ENCODE peak calls at places on chromosomes 3 and 15, in seven cellular contexts. B, Q, A, I, N, U and F are unnamed samples. For H3K4me1, the result is how much of the 10 kb centered on the place peaks cover.

GRCh38 chr3:120442975-120443517 is 7.7 kb downstream of the FSTL1 start:
- DNase-seq in A (no peak), N (no peak), U (no peak), Q (peak), I (no peak), B (no peak), F (no peak)

GRCh38 chr3:46987485-46988401 is 8.3 kb downstream of the NBEAL2 start:
- DNase-seq in N (no peak), Q (peak), B (no peak), A (no peak), U (peak), I (no peak), F (no peak)

GRCh38 chr3:190130700-190131099 is 10.0 kb upstream of the P3H2 start:
- DNase-seq in Q (no peak), B (no peak), N (no peak), A (no peak), U (no peak), I (no peak), F (no peak)

GRCh38 chr3:16239776-16240175 is 25.0 kb downstream of the DPH3 start:
- DNase-seq in U (no peak), N (no peak), I (no peak), B (no peak), Q (no peak), A (no peak), F (no peak)

GRCh38 chr3:163043074-163043473 is 1546.5 kb downstream of the OTOL1 start:
- DNase-seq in B (peak), N (peak), A (no peak), Q (no peak), I (no peak), U (no peak), F (peak)

GRCh38 chr15:75688278-75688557 is 24.4 kb downstream of the CSPG4 start:
- DNase-seq in A (no peak), Q (no peak), I (no peak), B (no peak), N (no peak), U (no peak), F (no peak)

GRCh38 chr3:69770219-69770618 is 31.0 kb downstream of the MITF start:
- DNase-seq in A (no peak), N (no peak), U (no peak), B (no peak), I (no peak), Q (no peak), F (no peak)

GRCh38 chr3:58008140-58009025 is at the start of gene FLNB:
- DNase-seq in B (peak), Q (peak), U (no peak), I (peak), N (peak), A (no peak), F (peak)

GRCh38 chr3:23888617-23889228 is 28.1 kb downstream of the NKIRAS1 start:
- DNase-seq in N (peak), B (peak), Q (no peak), A (no peak), U (no peak), I (no peak), F (no peak)

GRCh38 chr3:47265725-47266480 is 16.7 kb downstream of the KIF9 start:
- DNase-seq in U (no peak), B (no peak), A (no peak), Q (no peak), I (no peak), N (no peak), F (no peak)

GRCh38 chr15:24933716-24934115 is 21.1 kb upstream of the SNRPN start:
- DNase-seq in I (no peak), A (no peak), B (no peak), N (no peak), Q (no peak), U (no peak), F (no peak)

GRCh38 chr3:48403533-48404439 is 26.1 kb downstream of the PLXNB1 start:
- DNase-seq in I (peak), B (no peak), A (no peak), N (no peak), U (no peak), Q (no peak), F (no peak)

GRCh38 chr15:27114440-27114839 is 143.5 kb downstream of the GABRG3 start:
- DNase-seq in I (no peak), A (no peak), Q (no peak), U (no peak), B (no peak), N (no peak), F (no peak)

GRCh38 chr3:124995460-124995994 is 60.3 kb downstream of the HEG1 start:
- DNase-seq in N (peak), U (peak), B (peak), A (peak), Q (peak), I (peak), F (peak)

GRCh38 chr3:197422506-197422905 is 124.1 kb upstream of the DLG1 start:
- DNase-seq in A (no peak), Q (no peak), U (no peak), I (no peak), B (peak), N (no peak), F (no peak)

GRCh38 chr3:15959434-15959811 is 161.6 kb upstream of the ANKRD28 start:
- DNase-seq in N (no peak), I (no peak), U (no peak), A (no peak), Q (no peak), B (no peak), F (no peak)

GRCh38 chr15:39312984-39313383 is 267.9 kb upstream of the THBS1 start:
- DNase-seq in A (peak), B (peak), U (no peak), Q (peak), N (peak), I (no peak), F (no peak)

GRCh38 chr3:48468329-48468731 is 21.8 kb downstream of the ATRIP start:
- DNase-seq in N (no peak), Q (no peak), I (peak), U (no peak), A (no peak), B (peak), F (no peak)

GRCh38 chr15:75329571-75329970 is 6.3 kb upstream of the COMMD4 start:
- DNase-seq in A (no peak), B (no peak), Q (no peak), U (no peak), N (no peak), I (no peak), F (no peak)

GRCh38 chr15:57213783-57214366 is 162.4 kb upstream of the CGNL1 start:
- DNase-seq in B (peak), N (peak), U (no peak), I (peak), A (no peak), Q (peak), F (no peak)

GRCh38 chr3:133781570-133781969 is 24.0 kb upstream of the SRPRB start:
- DNase-seq in N (no peak), I (no peak), Q (no peak), B (no peak), A (no peak), U (no peak), F (no peak)

GRCh38 chr3:37582117-37582516 is 279.6 kb upstream of the CTDSPL start:
- DNase-seq in U (no peak), I (no peak), A (no peak), Q (no peak), B (no peak), N (no peak), F (no peak)

GRCh38 chr3:19110335-19110734 is 38.0 kb upstream of the KCNH8 start:
- DNase-seq in U (no peak), I (no peak), N (no peak), Q (no peak), A (no peak), B (no peak), F (no peak)

GRCh38 chr3:15665510-15666150 is 64.1 kb downstream of the BTD start:
- DNase-seq in B (no peak), N (no peak), A (no peak), U (no peak), I (no peak), Q (no peak), F (no peak)

GRCh38 chr3:195209836-195210551 is 61.0 kb downstream of the XXYLT1 start:
- DNase-seq in A (no peak), I (peak), Q (no peak), N (no peak), U (no peak), B (no peak), F (no peak)

GRCh38 chr3:63921741-63922482 is 9.7 kb upstream of the SCAANT1 start:
- DNase-seq in U (peak), Q (no peak), B (no peak), N (no peak), I (no peak), A (no peak), F (no peak)

GRCh38 chr15:61521961-61522360 is 292.9 kb upstream of the RORA start:
- DNase-seq in A (no peak), I (no peak), Q (no peak), U (no peak), B (no peak), N (no peak), F (no peak)

GRCh38 chr3:186783731-186784515 is 546 bp downstream of the EIF4A2 start:
- DNase-seq in Q (peak), U (no peak), B (peak), A (no peak), I (peak), N (no peak), F (no peak)

GRCh38 chr3:37072892-37073291 is 79.6 kb downstream of the MLH1 start:
- DNase-seq in B (no peak), N (no peak), Q (no peak), U (no peak), A (no peak), I (no peak), F (no peak)

DNA sequence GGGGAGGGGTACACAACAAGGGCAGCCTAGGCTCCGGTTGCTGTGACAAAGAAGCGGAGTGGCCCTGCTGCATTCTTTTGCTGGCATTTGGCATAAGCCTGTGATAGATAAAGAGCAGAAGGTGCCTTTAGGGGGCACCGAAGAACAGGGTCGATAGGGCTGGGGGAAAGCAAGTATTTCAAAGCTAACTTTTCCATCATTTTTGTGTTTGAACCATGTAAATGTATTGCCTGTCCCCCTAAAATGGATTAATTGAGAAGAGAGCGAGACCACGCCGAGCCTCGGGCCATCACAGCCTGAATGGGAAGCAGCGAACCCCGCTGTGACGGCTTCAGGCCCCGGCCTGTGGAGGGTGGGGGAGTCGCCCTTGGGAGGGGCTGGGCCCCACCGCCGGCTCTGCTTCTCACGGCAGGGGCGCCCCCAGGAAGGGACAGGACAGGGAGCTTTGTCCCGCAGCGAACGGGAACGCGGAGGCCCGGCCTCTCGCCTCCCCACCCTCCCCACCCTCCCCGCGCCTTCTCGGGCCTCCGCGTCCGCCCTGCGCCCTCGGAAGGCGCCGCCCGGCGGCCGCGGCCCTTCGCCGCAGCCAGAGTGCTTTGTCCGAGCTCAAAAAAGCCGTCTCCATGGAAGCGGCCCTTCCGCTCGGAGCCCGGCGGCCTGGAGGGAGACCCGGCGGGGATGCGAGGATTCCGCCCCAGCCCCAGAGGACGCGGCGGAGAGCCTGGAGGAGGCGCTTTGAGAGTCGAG is 32.4 kb upstream of the ALDH1L1 start:
- DNase-seq in N (no peak), I (peak), A (peak), Q (no peak), U (no peak), B (peak), F (peak)
- TF ChIP-seq YY1 in N (peak), I (no peak), A (peak), Q (no peak), U (no peak), B (peak), F (no peak)

GRCh38 chr15:42915654-42916053 is 4.9 kb downstream of the TTBK2 start:
- DNase-seq in U (no peak), N (no peak), A (no peak), Q (no peak), B (no peak), I (no peak), F (no peak)
- H3K4me1 ChIP-seq in U (under half), N (under half), A (under half), Q (under half), B (under half), I (under half), F (under half)

GRCh38 chr3:123660900-123661299 is 76.0 kb upstream of the HACD2 start:
- DNase-seq in A (no peak), Q (no peak), I (peak), U (no peak), B (no peak), N (no peak), F (no peak)
- TF ChIP-seq YY1 in A (no peak), Q (no peak), I (peak), U (no peak), B (no peak), N (no peak), F (no peak)

DNA sequence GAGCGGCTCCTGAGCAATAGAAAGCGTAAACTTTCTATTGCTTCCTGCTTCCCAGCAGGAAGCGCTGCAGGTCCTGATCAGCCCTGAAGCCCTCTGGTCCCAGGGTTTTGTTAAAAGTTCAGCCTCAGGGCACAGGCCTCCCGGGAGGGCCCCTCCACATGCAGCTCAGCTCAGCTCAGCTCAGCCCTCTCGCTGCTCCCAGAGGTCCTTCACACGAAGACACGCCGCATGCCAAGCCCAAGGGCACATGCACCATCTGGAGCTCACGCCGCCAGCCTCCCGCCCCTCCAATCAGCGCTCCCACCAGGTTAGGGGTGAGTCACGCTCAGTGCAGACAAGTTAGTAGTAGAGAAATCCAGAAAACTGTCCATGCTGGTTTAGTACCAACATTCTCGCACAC is 12.7 kb downstream of the TKT start:
- DNase-seq in I (peak), Q (no peak), U (no peak), A (no peak), B (no peak), N (no peak), F (no peak)
- H3K4me1 ChIP-seq in I (under half), Q (under half), U (under half), A (under half), B (under half), N (half or more), F (half or more)

GRCh38 chr3:8743911-8744310 is 10.3 kb downstream of the CAV3 start:
- DNase-seq in N (no peak), U (no peak), B (no peak), A (no peak), I (no peak), Q (no peak), F (no peak)

GRCh38 chr3:8738639-8739038 is 5.0 kb downstream of the CAV3 start:
- DNase-seq in N (no peak), B (no peak), I (no peak), U (no peak), A (no peak), Q (no peak), F (no peak)

GRCh38 chr3:8739757-8740508 is 6.3 kb downstream of the CAV3 start:
- DNase-seq in A (no peak), Q (no peak), N (peak), I (no peak), B (peak), U (no peak), F (no peak)

GRCh38 chr3:8742921-8743605 is 9.5 kb downstream of the CAV3 start:
- DNase-seq in N (no peak), B (no peak), Q (no peak), I (no peak), A (no peak), U (no peak), F (no peak)

DNA sequence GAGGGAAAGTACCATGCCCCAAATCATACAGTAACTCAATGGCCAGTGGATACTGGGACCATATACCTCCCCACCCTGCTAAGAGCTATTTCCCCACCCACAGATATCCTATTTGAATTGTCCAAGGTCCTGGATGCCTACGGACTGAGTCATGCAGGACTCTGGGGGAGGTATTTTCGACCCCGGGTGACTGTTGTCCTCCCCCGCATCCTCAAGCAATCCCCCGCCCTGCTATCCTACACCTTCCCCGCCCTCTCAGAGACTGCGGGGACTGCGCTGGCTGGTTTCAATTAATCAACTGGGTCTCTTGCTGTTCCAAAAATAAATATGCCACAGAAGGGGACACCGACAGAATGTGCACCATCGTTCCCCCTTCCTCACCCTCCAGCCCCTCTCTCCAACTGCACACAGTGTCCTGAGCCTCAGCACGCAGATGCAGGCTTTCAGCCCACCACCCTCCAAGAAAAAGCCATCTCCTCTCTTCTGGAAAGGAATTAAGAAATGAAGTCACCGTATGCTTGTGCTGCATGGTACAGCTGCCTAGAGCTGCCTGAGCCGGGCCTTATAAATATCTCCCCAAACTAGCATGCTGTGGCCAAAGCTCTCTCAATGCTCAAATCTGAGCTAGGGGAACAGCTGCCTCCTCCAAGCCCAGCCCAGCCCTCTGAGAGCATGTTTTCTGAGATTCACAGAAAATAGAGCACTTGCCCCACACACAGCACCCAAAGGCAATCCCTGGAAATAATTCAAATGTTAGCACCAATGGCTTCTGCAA is 8.2 kb downstream of the CAV3 start:
- DNase-seq in A (peak), I (peak), U (no peak), N (peak), Q (peak), B (peak), F (peak)
- TF ChIP-seq YY1 in A (no peak), I (no peak), U (no peak), N (no peak), Q (no peak), B (no peak), F (no peak)

DNA sequence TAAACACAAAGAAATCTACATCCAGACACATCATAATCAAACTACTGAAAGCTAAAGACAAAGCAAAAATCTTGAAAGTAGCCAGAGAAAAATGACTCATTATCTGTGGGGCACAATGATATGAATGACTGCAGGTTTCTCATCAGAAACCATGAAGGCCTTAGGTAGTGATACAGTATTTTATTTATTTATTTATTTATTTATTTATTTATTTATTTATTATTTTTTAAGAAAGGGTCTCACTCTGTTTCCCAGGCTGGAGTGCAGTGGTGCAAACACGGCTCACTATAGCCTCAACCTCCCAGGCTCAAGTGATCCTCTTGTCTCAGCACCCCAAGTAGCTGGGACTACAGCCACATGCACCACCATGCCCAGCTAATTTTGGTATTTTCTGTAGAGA is 15.2 kb downstream of the CCK start:
- DNase-seq in A (no peak), I (no peak), N (no peak), B (no peak), U (no peak), Q (no peak), F (no peak)
- H3K4me1 ChIP-seq in A (under half), I (under half), N (under half), B (under half), U (under half), Q (under half), F (under half)

GRCh38 chr3:177538743-177539730 is 341.8 kb upstream of the TBL1XR1 start:
- DNase-seq in U (peak), B (peak), Q (no peak), A (no peak), N (no peak), I (no peak), F (no peak)
- TF ChIP-seq YY1 in U (no peak), B (no peak), Q (no peak), A (no peak), N (no peak), I (no peak), F (no peak)

GRCh38 chr3:171453175-171453868 is 6.9 kb downstream of the TNIK start:
- DNase-seq in U (no peak), B (no peak), I (no peak), N (no peak), A (no peak), Q (peak), F (no peak)
- H3K4me1 ChIP-seq in U (under half), B (under half), I (under half), N (under half), A (under half), Q (under half), F (under half)

DNA sequence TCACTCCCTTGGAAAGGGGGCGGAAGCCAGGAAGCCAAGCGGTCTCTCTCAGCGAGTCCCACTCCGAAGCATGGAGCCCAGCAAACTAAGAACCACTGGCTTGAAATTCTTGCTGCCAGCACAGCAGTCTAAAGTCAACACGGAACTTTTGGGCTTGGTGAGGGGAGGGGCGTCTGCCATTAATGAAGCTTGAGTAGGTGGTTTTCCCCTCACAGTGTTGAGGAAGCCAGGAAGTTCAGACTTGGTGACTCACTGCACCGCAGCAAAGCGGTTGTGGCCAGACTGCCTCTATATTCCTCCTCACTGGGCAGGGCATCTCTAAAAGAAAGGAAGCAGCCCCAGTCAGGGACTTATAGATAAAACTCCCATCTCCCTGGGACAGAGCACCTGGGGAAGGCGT is 665.4 kb upstream of the CBLB start:
- DNase-seq in B (no peak), A (no peak), N (no peak), I (no peak), U (no peak), Q (no peak), F (no peak)
- TF ChIP-seq YY1 in B (no peak), A (no peak), N (no peak), I (no peak), U (no peak), Q (no peak), F (no peak)